ENCODE peak calls at places on chromosomes 6 and 20, in eight cellular contexts. V is lower leg skin; K is H9; X is endodermal cell; U is GM19239; S is HFFc6; H is IMR-90; P is CD8-positive, alpha-beta memory T cell. T is an unnamed sample.

GRCh38 chr20:38229376-38230252 is 30.9 kb downstream of the KIAA1755 start:
- DNase-seq in H (no peak), X (peak; percentile 65), K (no peak), V (no peak), P (no peak), U (no peak), S (no peak), T (no peak)

GRCh38 chr6:144104898-144105487 is 9.6 kb upstream of the SF3B5 start:
- DNase-seq in P (peak; percentile 58), V (no peak), X (no peak), K (no peak), S (peak; percentile 74), H (peak; percentile 79), U (peak; percentile 31), T (no peak)

GRCh38 chr20:14633507-14633906 is 296.1 kb upstream of the FLRT3 start:
- DNase-seq in P (no peak), U (no peak), K (no peak), V (no peak), X (no peak), H (no peak), S (no peak), T (no peak)

GRCh38 chr6:156779206-156780116 is 2.3 kb downstream of the ARID1B start:
- DNase-seq in U (peak; percentile 36), P (peak; percentile 62), X (peak; percentile 75), V (peak; percentile 91), K (no peak), S (no peak), H (no peak), T (peak; percentile 61)

GRCh38 chr20:34999782-35000181 is 44.1 kb downstream of the MYH7B start:
- DNase-seq in U (no peak), S (no peak), H (no peak), X (no peak), K (no peak), V (no peak), P (no peak), T (no peak)

GRCh38 chr20:62907377-62908317 is 18.7 kb downstream of the DIDO1 start:
- DNase-seq in S (no peak), P (peak; percentile 59), H (peak; percentile 26), U (no peak), K (peak; percentile 57), X (peak; percentile 75), V (no peak), T (no peak)

GRCh38 chr20:40803381-40803780 is 114.3 kb upstream of the MAFB start:
- DNase-seq in S (no peak), X (no peak), K (peak; percentile 1), U (no peak), V (no peak), P (no peak), H (no peak), T (no peak)

GRCh38 chr6:110217255-110217654 is 37.0 kb downstream of the CDC40 start:
- DNase-seq in H (peak; percentile 43), K (no peak), X (peak; percentile 46), P (no peak), V (no peak), S (peak; percentile 54), U (no peak), T (no peak)

GRCh38 chr20:3909952-3910366 is 20.8 kb downstream of the PANK2 start:
- DNase-seq in S (no peak), X (no peak), H (no peak), V (peak; percentile 31), U (no peak), K (no peak), P (no peak), T (no peak)

T was measured in gastrocnemius medialis.